ENCODE peak calls at places on chromosome 1, in nine cellular contexts. R is cardiac muscle cell, V is hepatocyte, N is tibial artery, Q is adrenal gland, H is stomach, A is left ventricle myocardium inferior, S is PC-3, F is brain microvascular endothelial cell. Y is an unnamed sample.

GRCh38 chr1:96236156-96236739 is 485.3 kb upstream of the PTBP2 start:
- DNase-seq in A (no peak), N (no peak), Q (peak), R (peak), V (peak), H (peak), S (peak), F (peak), Y (peak)

GRCh38 chr1:155760751-155761475 is 72.0 kb downstream of the DAP3 start:
- DNase-seq in A (no peak), H (no peak), Q (no peak), F (no peak), N (no peak), S (peak), R (no peak), V (no peak), Y (no peak)

GRCh38 chr1:206497363-206497762 is 10.0 kb upstream of the RASSF5 start:
- DNase-seq in H (no peak), F (no peak), N (no peak), A (no peak), S (no peak), Q (no peak), R (no peak), V (no peak), Y (no peak)

GRCh38 chr1:15206418-15207030 is 40.5 kb upstream of the FHAD1 start:
- DNase-seq in S (peak), V (no peak), F (no peak), A (no peak), R (no peak), Q (peak), N (no peak), H (no peak), Y (no peak)

GRCh38 chr1:153567621-153568366 is 2.1 kb upstream of the S100A2 start:
- DNase-seq in F (no peak), R (no peak), V (peak), H (no peak), N (no peak), A (no peak), Q (no peak), S (peak), Y (peak)

GRCh38 chr1:16078925-16079656 is 5.6 kb upstream of the FAM131C start:
- DNase-seq in F (peak), N (peak), H (peak), A (peak), S (peak), R (peak), Q (peak), V (peak), Y (peak)

GRCh38 chr1:90730247-90731022 is 13.3 kb upstream of the BARHL2 start:
- DNase-seq in Q (no peak), R (no peak), F (no peak), S (no peak), V (no peak), A (no peak), H (no peak), N (no peak), Y (no peak)

GRCh38 chr1:219708919-219709318 is 96.0 kb upstream of the ZC3H11B start:
- DNase-seq in H (no peak), S (no peak), V (no peak), Q (no peak), N (no peak), R (no peak), A (no peak), F (no peak), Y (no peak)

GRCh38 chr1:65813956-65814355 is 21.3 kb downstream of the PDE4B start:
- DNase-seq in S (peak), H (no peak), A (no peak), V (no peak), N (no peak), R (no peak), F (peak), Q (no peak), Y (no peak)

GRCh38 chr1:240356568-240356967 is 255.4 kb downstream of the GREM2 start:
- DNase-seq in S (no peak), V (no peak), A (no peak), Q (no peak), F (no peak), R (no peak), N (no peak), H (no peak), Y (no peak)

GRCh38 chr1:71068325-71069240 is 12.3 kb downstream of the ZRANB2 start:
- DNase-seq in S (no peak), F (no peak), A (no peak), H (no peak), N (no peak), Q (no peak), R (no peak), V (no peak), Y (no peak)

GRCh38 chr1:147168626-147169058 is 3.6 kb downstream of the PRKAB2 start:
- DNase-seq in Q (peak), N (no peak), F (peak), S (peak), R (peak), V (peak), H (peak), A (no peak), Y (peak)

GRCh38 chr1:30804381-30804780 is 46.8 kb upstream of the LAPTM5 start:
- DNase-seq in Q (no peak), F (no peak), R (no peak), H (no peak), N (no peak), A (no peak), S (no peak), V (no peak), Y (no peak)

GRCh38 chr1:218412181-218412580 is 67.0 kb downstream of the TGFB2 start:
- DNase-seq in H (no peak), A (no peak), N (no peak), V (no peak), R (no peak), S (peak), Q (no peak), F (peak), Y (no peak)

GRCh38 chr1:7438396-7438785 is 332.7 kb upstream of the VAMP3 start:
- DNase-seq in F (no peak), A (no peak), N (no peak), V (no peak), S (no peak), R (no peak), H (no peak), Q (no peak), Y (no peak)

GRCh38 chr1:179017383-179018326 is 8.0 kb upstream of the FAM20B start:
- DNase-seq in Q (peak), N (no peak), F (no peak), H (no peak), V (peak), R (no peak), S (peak), A (no peak), Y (peak)

GRCh38 chr1:215277537-215277936 is 195.0 kb downstream of the KCNK2 start:
- DNase-seq in H (no peak), R (no peak), F (no peak), N (no peak), V (no peak), Q (no peak), S (peak), A (no peak), Y (no peak)

DNA sequence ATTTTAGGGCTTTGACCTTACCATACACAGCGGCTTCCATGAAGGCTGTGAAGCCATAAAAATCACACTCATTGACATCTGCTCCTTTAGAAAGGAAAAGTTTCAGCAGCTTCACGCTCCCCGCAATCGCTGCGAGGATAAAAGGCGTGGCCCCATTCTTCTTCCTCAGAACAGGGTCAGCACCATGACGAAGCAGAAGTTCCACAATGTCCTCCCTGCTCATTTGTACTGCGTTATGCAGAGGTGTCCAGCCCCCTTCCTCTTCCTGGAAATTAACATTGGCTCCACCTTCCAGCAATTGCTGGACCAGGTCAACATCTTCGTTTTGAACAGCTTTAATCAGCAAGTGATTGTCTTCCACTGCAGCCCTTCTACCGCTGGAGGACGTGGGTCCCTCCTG is 2.7 kb downstream of the RNASEL start:
- DNase-seq in F (no peak), Q (no peak), N (no peak), H (no peak), V (no peak), A (no peak), R (no peak), S (no peak), Y (peak)
- TF ChIP-seq CTCF in F (no peak), Q (no peak), N (no peak), H (no peak), V (no peak), A (no peak), R (no peak), S (no peak), Y (no peak)

GRCh38 chr1:235027076-235027861 is 101.4 kb downstream of the TOMM20 start:
- DNase-seq in R (no peak), S (no peak), H (peak), Q (no peak), V (no peak), N (no peak), F (no peak), A (no peak), Y (no peak)
- H3K4me3 ChIP-seq in R (no peak), S (no peak), H (no peak), Q (no peak), V (no peak), N (no peak), F (no peak), A (no peak), Y (no peak)

GRCh38 chr1:35642472-35642955 is 1.2 kb upstream of the PSMB2 start:
- DNase-seq in R (no peak), Q (no peak), V (no peak), F (peak), A (no peak), N (no peak), S (no peak), H (no peak), Y (peak)
- H3K27ac ChIP-seq in R (no peak), Q (no peak), V (peak), F (peak), A (peak), N (peak), S (peak), H (no peak), Y (peak)

DNA sequence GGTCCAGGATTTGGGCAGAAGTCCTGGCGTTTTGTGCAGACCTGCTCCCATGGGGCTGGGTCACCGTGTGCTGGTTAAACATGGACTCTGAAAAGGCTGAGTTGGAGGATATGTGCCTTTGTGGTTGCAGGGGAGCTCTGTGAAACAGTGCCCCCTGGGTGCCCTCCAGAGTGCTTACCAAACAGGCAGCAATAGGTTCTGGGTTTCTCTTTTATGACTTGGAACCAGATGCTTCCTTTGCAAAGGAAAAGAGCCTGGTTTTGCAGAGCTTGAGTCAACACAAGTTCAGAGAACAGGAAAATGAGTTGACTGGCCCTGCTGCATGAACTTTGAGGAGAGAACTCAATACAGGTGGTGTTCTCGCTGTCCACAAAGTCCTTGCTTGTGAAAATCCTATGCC is 288.9 kb downstream of the TM2D1 start:
- DNase-seq in R (no peak), H (no peak), V (no peak), F (no peak), A (no peak), N (no peak), Q (no peak), S (peak), Y (no peak)
- TF ChIP-seq CTCF in R (peak), H (no peak), V (no peak), F (peak), A (peak), N (no peak), Q (no peak), S (peak), Y (no peak)

DNA sequence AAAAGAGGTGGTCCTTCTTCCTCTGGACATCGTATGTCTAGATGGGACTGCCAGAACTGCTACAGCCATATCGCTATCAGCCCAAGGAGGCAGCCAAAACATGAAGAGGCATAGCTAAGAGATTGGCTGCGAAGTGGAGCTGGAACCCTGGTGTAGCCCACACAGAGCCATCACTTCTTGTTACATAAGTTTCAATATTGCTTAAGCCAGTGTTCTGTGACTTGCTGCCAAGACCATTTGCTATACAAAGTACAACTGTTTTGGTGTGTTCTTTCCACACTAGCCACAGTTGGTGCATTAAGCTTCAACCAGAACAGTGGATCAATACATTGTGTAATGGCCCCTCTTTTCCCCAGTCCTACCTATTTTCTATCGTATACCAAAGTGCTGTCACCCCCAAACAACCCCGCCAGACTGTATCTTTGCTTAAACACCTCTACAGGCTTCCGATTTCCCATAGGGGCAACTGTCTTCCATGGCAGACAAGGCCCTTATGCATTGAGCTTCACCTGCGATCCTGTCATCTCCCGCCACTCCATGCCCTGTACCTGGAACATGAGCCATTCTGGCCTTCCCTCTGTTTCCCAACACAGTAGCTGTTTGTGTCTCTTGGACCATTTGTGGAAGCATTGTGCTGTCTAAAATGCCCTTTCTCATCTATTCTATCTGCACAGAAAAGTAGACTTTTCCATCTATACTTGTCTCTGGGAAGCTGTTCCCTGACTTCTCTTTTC is 241.8 kb downstream of the TTLL7 start:
- DNase-seq in R (no peak), V (no peak), S (no peak), Q (no peak), A (no peak), H (no peak), F (no peak), N (no peak), Y (no peak)
- H3K4me3 ChIP-seq in R (no peak), V (no peak), S (no peak), Q (no peak), A (no peak), H (no peak), F (no peak), N (no peak), Y (no peak)

GRCh38 chr1:201582261-201582951 is 43.5 kb downstream of the NAV1 start:
- DNase-seq in F (peak), S (no peak), Q (peak), R (peak), V (peak), A (no peak), H (peak), N (peak), Y (no peak)

GRCh38 chr1:201583663-201584062 is 44.7 kb downstream of the NAV1 start:
- DNase-seq in N (no peak), A (no peak), F (no peak), V (no peak), S (no peak), R (no peak), Q (no peak), H (no peak), Y (no peak)

GRCh38 chr1:201585099-201585498 is 46.2 kb downstream of the NAV1 start:
- DNase-seq in H (no peak), A (no peak), F (peak), N (no peak), S (no peak), V (no peak), R (no peak), Q (no peak), Y (no peak)

GRCh38 chr1:201584510-201584991 is 45.6 kb downstream of the NAV1 start:
- DNase-seq in F (peak), Q (no peak), S (no peak), N (no peak), V (peak), H (no peak), A (peak), R (no peak), Y (peak)

DNA sequence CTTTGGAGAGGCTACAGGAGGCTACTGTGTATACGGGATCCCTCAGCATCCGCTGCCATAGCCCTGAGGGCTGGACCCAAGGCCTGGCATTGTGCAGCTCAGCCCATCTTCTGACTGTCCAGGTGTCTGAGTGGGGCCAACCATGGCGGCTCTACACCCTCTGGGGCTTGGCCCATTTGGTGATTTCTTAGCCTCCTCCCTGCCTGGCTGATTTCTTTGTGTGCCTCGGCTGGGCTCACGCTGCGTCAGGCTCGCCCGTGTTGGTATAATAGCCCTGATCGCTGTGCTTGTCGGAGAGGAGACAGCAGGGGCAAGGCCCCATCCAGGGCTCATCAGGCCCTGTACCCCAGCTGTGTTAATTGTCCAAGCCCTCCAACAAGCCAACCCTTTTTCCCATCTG is 44.0 kb downstream of the NAV1 start:
- DNase-seq in H (no peak), S (no peak), A (no peak), V (no peak), F (no peak), R (no peak), Q (no peak), N (no peak), Y (no peak)
- H3K27ac ChIP-seq in H (no peak), S (no peak), A (peak), V (no peak), F (no peak), R (no peak), Q (no peak), N (no peak), Y (no peak)

GRCh38 chr1:228416217-228416971 is at the start of gene TRIM17:
- DNase-seq in S (no peak), A (no peak), N (no peak), H (no peak), Q (no peak), F (no peak), R (peak), V (peak), Y (no peak)
- TF ChIP-seq CTCF in S (no peak), A (peak), N (peak), H (no peak), Q (peak), F (peak), R (peak), V (peak), Y (peak)